ENCODE peak calls at places on chromosomes 3 and 15, in seven cellular contexts. One of them, this sample, is unnamed.
A peak's percentile ranks its signal among the peaks of the same experiment; 100 is the strongest.

GRCh38 chr3:61684386-61684785 is 123.0 kb downstream of the PTPRG start:
- DNase-seq in brain microvascular endothelial cell: no peak
- DNase-seq in CD8-positive, alpha-beta T cell: no peak
- DNase-seq in SK-N-SH: no peak
- DNase-seq in colonic mucosa: no peak
- DNase-seq in IMR-90: no peak
- DNase-seq in epithelial cell of proximal tubule: no peak
- DNase-seq in this sample: no peak

GRCh38 chr15:89801471-89802205 is 13.0 kb downstream of the ANPEP start:
- DNase-seq in IMR-90: no peak
- DNase-seq in brain microvascular endothelial cell: no peak
- DNase-seq in epithelial cell of proximal tubule: no peak
- DNase-seq in SK-N-SH: peak; percentile 29
- DNase-seq in colonic mucosa: no peak
- DNase-seq in CD8-positive, alpha-beta T cell: no peak
- DNase-seq in this sample: no peak

GRCh38 chr3:170517251-170517945 is 68.5 kb downstream of the SLC7A14 start:
- DNase-seq in CD8-positive, alpha-beta T cell: no peak
- DNase-seq in epithelial cell of proximal tubule: no peak
- DNase-seq in colonic mucosa: no peak
- DNase-seq in IMR-90: no peak
- DNase-seq in SK-N-SH: no peak
- DNase-seq in brain microvascular endothelial cell: no peak
- DNase-seq in this sample: no peak

GRCh38 chr3:78497692-78498091 is 1270.1 kb downstream of the ROBO1 start:
- DNase-seq in colonic mucosa: no peak
- DNase-seq in SK-N-SH: peak; percentile 29
- DNase-seq in CD8-positive, alpha-beta T cell: no peak
- DNase-seq in IMR-90: no peak
- DNase-seq in brain microvascular endothelial cell: no peak
- DNase-seq in epithelial cell of proximal tubule: no peak
- DNase-seq in this sample: no peak

GRCh38 chr3:138173769-138174420 is 826 bp downstream of the DBR1 start:
- DNase-seq in epithelial cell of proximal tubule: no peak
- DNase-seq in colonic mucosa: no peak
- DNase-seq in SK-N-SH: peak; percentile 29
- DNase-seq in CD8-positive, alpha-beta T cell: no peak
- DNase-seq in brain microvascular endothelial cell: no peak
- DNase-seq in IMR-90: no peak
- DNase-seq in this sample: no peak

GRCh38 chr3:4712109-4712508 is 219.0 kb downstream of the ITPR1 start:
- DNase-seq in IMR-90: peak; percentile 57
- DNase-seq in brain microvascular endothelial cell: no peak
- DNase-seq in CD8-positive, alpha-beta T cell: no peak
- DNase-seq in SK-N-SH: no peak
- DNase-seq in colonic mucosa: peak; percentile 78
- DNase-seq in epithelial cell of proximal tubule: peak; percentile 74
- DNase-seq in this sample: peak; percentile 82

GRCh38 chr3:189631409-189631808 is 220 bp downstream of the TP63 start:
- DNase-seq in colonic mucosa: no peak
- DNase-seq in epithelial cell of proximal tubule: no peak
- DNase-seq in brain microvascular endothelial cell: no peak
- DNase-seq in CD8-positive, alpha-beta T cell: no peak
- DNase-seq in IMR-90: no peak
- DNase-seq in SK-N-SH: no peak
- DNase-seq in this sample: no peak

GRCh38 chr3:138456961-138457862 is 22.8 kb downstream of the ESYT3 start:
- DNase-seq in IMR-90: no peak
- DNase-seq in epithelial cell of proximal tubule: no peak
- DNase-seq in colonic mucosa: no peak
- DNase-seq in brain microvascular endothelial cell: no peak
- DNase-seq in CD8-positive, alpha-beta T cell: no peak
- DNase-seq in SK-N-SH: no peak
- DNase-seq in this sample: no peak

GRCh38 chr3:48414376-48415250 is 15.3 kb downstream of the PLXNB1 start:
- DNase-seq in brain microvascular endothelial cell: no peak
- DNase-seq in SK-N-SH: no peak
- DNase-seq in IMR-90: no peak
- DNase-seq in colonic mucosa: no peak
- DNase-seq in epithelial cell of proximal tubule: no peak
- DNase-seq in CD8-positive, alpha-beta T cell: no peak
- DNase-seq in this sample: no peak

GRCh38 chr3:65425880-65426279 is 612.8 kb downstream of the MAGI1 start:
- DNase-seq in brain microvascular endothelial cell: peak; percentile 20
- DNase-seq in SK-N-SH: peak; percentile 29
- DNase-seq in epithelial cell of proximal tubule: no peak
- DNase-seq in IMR-90: peak; percentile 44
- DNase-seq in CD8-positive, alpha-beta T cell: no peak
- DNase-seq in colonic mucosa: no peak
- DNase-seq in this sample: no peak

GRCh38 chr3:188154758-188155574 is 1.0 kb downstream of the LPP start:
- DNase-seq in brain microvascular endothelial cell: no peak
- DNase-seq in SK-N-SH: no peak
- DNase-seq in epithelial cell of proximal tubule: no peak
- DNase-seq in CD8-positive, alpha-beta T cell: no peak
- DNase-seq in colonic mucosa: no peak
- DNase-seq in IMR-90: peak; percentile 43
- DNase-seq in this sample: no peak

GRCh38 chr3:136576279-136577009 is 175.7 kb downstream of the STAG1 start:
- DNase-seq in epithelial cell of proximal tubule: no peak
- DNase-seq in colonic mucosa: no peak
- DNase-seq in SK-N-SH: no peak
- DNase-seq in brain microvascular endothelial cell: no peak
- DNase-seq in CD8-positive, alpha-beta T cell: no peak
- DNase-seq in IMR-90: no peak
- DNase-seq in this sample: no peak

GRCh38 chr3:127677541-127678314 is 5.0 kb downstream of the ABTB1 start:
- DNase-seq in CD8-positive, alpha-beta T cell: no peak
- DNase-seq in epithelial cell of proximal tubule: no peak
- DNase-seq in IMR-90: no peak
- DNase-seq in colonic mucosa: no peak
- DNase-seq in brain microvascular endothelial cell: no peak
- DNase-seq in SK-N-SH: no peak
- DNase-seq in this sample: no peak

GRCh38 chr15:70826634-70827033 is 27.3 kb downstream of the LARP6 start:
- DNase-seq in IMR-90: peak; percentile 74
- DNase-seq in colonic mucosa: peak; percentile 32
- DNase-seq in CD8-positive, alpha-beta T cell: no peak
- DNase-seq in SK-N-SH: no peak
- DNase-seq in epithelial cell of proximal tubule: no peak
- DNase-seq in brain microvascular endothelial cell: peak; percentile 60
- DNase-seq in this sample: peak; percentile 26

GRCh38 chr3:23078735-23079134 is 124.4 kb upstream of the UBE2E2 start:
- DNase-seq in brain microvascular endothelial cell: no peak
- DNase-seq in IMR-90: no peak
- DNase-seq in SK-N-SH: no peak
- DNase-seq in colonic mucosa: no peak
- DNase-seq in epithelial cell of proximal tubule: no peak
- DNase-seq in CD8-positive, alpha-beta T cell: no peak
- DNase-seq in this sample: no peak

GRCh38 chr3:181446741-181447140 is 265.0 kb upstream of the SOX2 start:
- DNase-seq in CD8-positive, alpha-beta T cell: no peak
- DNase-seq in colonic mucosa: no peak
- DNase-seq in SK-N-SH: no peak
- DNase-seq in epithelial cell of proximal tubule: no peak
- DNase-seq in brain microvascular endothelial cell: no peak
- DNase-seq in IMR-90: no peak
- DNase-seq in this sample: no peak

GRCh38 chr3:16801698-16802097 is 83.1 kb upstream of the PLCL2 start:
- DNase-seq in epithelial cell of proximal tubule: no peak
- DNase-seq in brain microvascular endothelial cell: no peak
- DNase-seq in CD8-positive, alpha-beta T cell: no peak
- DNase-seq in IMR-90: peak; percentile 1
- DNase-seq in SK-N-SH: peak; percentile 13
- DNase-seq in colonic mucosa: no peak
- DNase-seq in this sample: no peak

GRCh38 chr3:119597548-119598288 is at the start of gene PLA1A:
- DNase-seq in SK-N-SH: no peak
- DNase-seq in epithelial cell of proximal tubule: no peak
- DNase-seq in CD8-positive, alpha-beta T cell: no peak
- DNase-seq in colonic mucosa: no peak
- DNase-seq in IMR-90: no peak
- DNase-seq in brain microvascular endothelial cell: no peak
- DNase-seq in this sample: no peak

GRCh38 chr3:119598410-119599098 is 869 bp downstream of the PLA1A start:
- DNase-seq in epithelial cell of proximal tubule: no peak
- DNase-seq in colonic mucosa: no peak
- DNase-seq in CD8-positive, alpha-beta T cell: no peak
- DNase-seq in IMR-90: no peak
- DNase-seq in brain microvascular endothelial cell: no peak
- DNase-seq in SK-N-SH: no peak
- DNase-seq in this sample: no peak

GRCh38 chr3:119601154-119601553 is 3.5 kb downstream of the PLA1A start:
- DNase-seq in SK-N-SH: no peak
- DNase-seq in IMR-90: no peak
- DNase-seq in CD8-positive, alpha-beta T cell: no peak
- DNase-seq in epithelial cell of proximal tubule: no peak
- DNase-seq in brain microvascular endothelial cell: no peak
- DNase-seq in colonic mucosa: no peak
- DNase-seq in this sample: no peak

GRCh38 chr3:119600732-119601131 is 3.0 kb downstream of the PLA1A start:
- DNase-seq in SK-N-SH: peak; percentile 44
- DNase-seq in IMR-90: no peak
- DNase-seq in CD8-positive, alpha-beta T cell: no peak
- DNase-seq in colonic mucosa: no peak
- DNase-seq in brain microvascular endothelial cell: no peak
- DNase-seq in epithelial cell of proximal tubule: no peak
- DNase-seq in this sample: no peak

GRCh38 chr3:119599558-119600174 is 2.0 kb downstream of the PLA1A start:
- DNase-seq in colonic mucosa: no peak
- DNase-seq in brain microvascular endothelial cell: no peak
- DNase-seq in SK-N-SH: no peak
- DNase-seq in IMR-90: no peak
- DNase-seq in epithelial cell of proximal tubule: no peak
- DNase-seq in CD8-positive, alpha-beta T cell: no peak
- DNase-seq in this sample: no peak
- H3K4me3 ChIP-seq in colonic mucosa: no peak overlapping the region
- H3K4me3 ChIP-seq in brain microvascular endothelial cell: no peak overlapping the region
- H3K4me3 ChIP-seq in SK-N-SH: no peak overlapping the region
- H3K4me3 ChIP-seq in IMR-90: no peak overlapping the region
- H3K4me3 ChIP-seq in epithelial cell of proximal tubule: peak overlapping the region; percentile 38
- H3K4me3 ChIP-seq in CD8-positive, alpha-beta T cell: no peak overlapping the region
- H3K4me3 ChIP-seq in this sample: no peak overlapping the region

GRCh38 chr3:9932843-9933560 is 632 bp upstream of the CRELD1 start:
- DNase-seq in SK-N-SH: peak; percentile 92
- DNase-seq in CD8-positive, alpha-beta T cell: peak; percentile 87
- DNase-seq in brain microvascular endothelial cell: peak; percentile 82
- DNase-seq in IMR-90: peak; percentile 72
- DNase-seq in epithelial cell of proximal tubule: no peak
- DNase-seq in colonic mucosa: peak; percentile 87
- DNase-seq in this sample: no peak

GRCh38 chr3:9933561-9934234 is at the start of gene CRELD1:
- DNase-seq in CD8-positive, alpha-beta T cell: peak; percentile 97
- DNase-seq in brain microvascular endothelial cell: peak; percentile 95
- DNase-seq in epithelial cell of proximal tubule: peak; percentile 42
- DNase-seq in SK-N-SH: peak; percentile 96
- DNase-seq in IMR-90: peak; percentile 86
- DNase-seq in colonic mucosa: peak; percentile 96
- DNase-seq in this sample: peak; percentile 65

GRCh38 chr3:9932535-9932842 is 1.1 kb upstream of the CRELD1 start:
- DNase-seq in CD8-positive, alpha-beta T cell: no peak
- DNase-seq in brain microvascular endothelial cell: no peak
- DNase-seq in epithelial cell of proximal tubule: no peak
- DNase-seq in IMR-90: no peak
- DNase-seq in SK-N-SH: no peak
- DNase-seq in colonic mucosa: no peak
- DNase-seq in this sample: no peak

GRCh38 chr3:9928158-9928557 is 5.5 kb upstream of the CRELD1 start:
- DNase-seq in SK-N-SH: no peak
- DNase-seq in CD8-positive, alpha-beta T cell: no peak
- DNase-seq in IMR-90: no peak
- DNase-seq in brain microvascular endothelial cell: no peak
- DNase-seq in epithelial cell of proximal tubule: no peak
- DNase-seq in colonic mucosa: no peak
- DNase-seq in this sample: no peak

DNA sequence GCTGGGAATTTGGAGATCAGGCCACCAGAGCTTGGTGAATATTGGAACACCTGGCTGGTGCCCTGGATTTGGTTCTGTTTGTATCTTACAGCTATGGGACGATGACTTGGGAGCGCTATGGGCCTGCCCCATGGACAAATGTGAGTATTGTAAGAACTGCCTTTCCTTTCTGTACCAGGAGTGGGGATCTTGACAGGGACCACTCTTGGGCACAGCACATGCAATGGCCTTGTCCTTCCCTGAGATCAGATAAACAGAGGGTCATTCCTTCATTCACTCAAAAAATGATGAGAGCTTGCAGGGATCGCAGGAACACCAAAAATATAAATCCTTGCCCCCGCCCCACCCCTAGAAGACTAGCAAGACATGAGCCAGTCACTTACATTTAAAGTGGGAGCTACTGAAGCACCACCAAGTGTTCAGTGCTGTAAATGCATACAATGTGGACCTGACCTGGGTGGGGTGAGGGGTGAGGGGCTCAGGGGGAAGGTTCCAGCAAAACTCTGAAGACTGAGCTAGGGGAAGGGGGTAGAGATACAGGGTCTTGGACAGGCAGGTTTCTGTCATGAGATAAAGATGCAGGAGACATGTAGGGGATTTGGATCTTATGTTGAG is 2.7 kb upstream of the CRELD1 start:
- DNase-seq in epithelial cell of proximal tubule: no peak
- DNase-seq in SK-N-SH: peak; percentile 63
- DNase-seq in IMR-90: no peak
- DNase-seq in brain microvascular endothelial cell: no peak
- DNase-seq in colonic mucosa: no peak
- DNase-seq in CD8-positive, alpha-beta T cell: no peak
- DNase-seq in this sample: no peak
- TF ChIP-seq CTCF in epithelial cell of proximal tubule: peak; percentile 19
- TF ChIP-seq CTCF in SK-N-SH: peak; percentile 24
- TF ChIP-seq CTCF in IMR-90: no peak
- TF ChIP-seq CTCF in brain microvascular endothelial cell: peak; percentile 33
- TF ChIP-seq CTCF in colonic mucosa: no peak
- TF ChIP-seq CTCF in CD8-positive, alpha-beta T cell: no peak
- TF ChIP-seq CTCF in this sample: no peak

DNA sequence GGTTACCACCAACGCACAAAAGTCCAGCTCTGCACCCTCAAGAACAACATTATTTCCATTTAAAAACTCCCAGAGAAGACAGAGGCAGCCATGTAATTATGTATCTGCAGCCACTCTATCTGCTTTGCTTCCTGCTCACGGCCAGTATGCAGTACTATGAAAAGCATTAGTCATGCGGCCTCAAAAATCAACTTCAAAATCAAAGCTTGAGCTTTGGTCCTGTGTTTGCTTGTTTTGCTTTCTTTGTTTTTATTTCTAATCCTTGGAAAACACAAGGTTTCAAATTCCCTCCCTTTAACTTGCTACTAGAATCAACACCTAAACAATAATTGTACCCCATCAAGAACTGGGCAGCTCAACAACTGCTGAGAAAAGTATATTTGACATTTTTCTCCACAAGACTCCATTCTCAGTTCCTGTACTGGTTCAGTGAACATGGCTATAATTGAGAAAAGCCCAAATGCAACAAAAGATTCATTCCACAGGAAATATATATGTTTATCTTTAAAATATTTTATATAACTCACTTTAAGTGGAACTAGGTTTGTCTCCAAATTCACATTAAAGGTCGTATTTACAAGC is 37.6 kb downstream of the GBE1 start:
- DNase-seq in brain microvascular endothelial cell: peak; percentile 68
- DNase-seq in epithelial cell of proximal tubule: no peak
- DNase-seq in SK-N-SH: no peak
- DNase-seq in IMR-90: peak; percentile 59
- DNase-seq in CD8-positive, alpha-beta T cell: no peak
- DNase-seq in colonic mucosa: no peak
- DNase-seq in this sample: no peak
- H3K4me3 ChIP-seq in brain microvascular endothelial cell: no peak overlapping the region
- H3K4me3 ChIP-seq in epithelial cell of proximal tubule: peak overlapping the region; percentile 24
- H3K4me3 ChIP-seq in SK-N-SH: no peak overlapping the region
- H3K4me3 ChIP-seq in IMR-90: no peak overlapping the region
- H3K4me3 ChIP-seq in CD8-positive, alpha-beta T cell: no peak overlapping the region
- H3K4me3 ChIP-seq in colonic mucosa: no peak overlapping the region
- H3K4me3 ChIP-seq in this sample: no peak overlapping the region

GRCh38 chr3:68972358-68972979 is 40.1 kb upstream of the TAFA4 start:
- DNase-seq in epithelial cell of proximal tubule: no peak
- DNase-seq in SK-N-SH: peak; percentile 64
- DNase-seq in colonic mucosa: peak; percentile 21
- DNase-seq in brain microvascular endothelial cell: peak; percentile 50
- DNase-seq in CD8-positive, alpha-beta T cell: peak; percentile 31
- DNase-seq in IMR-90: peak; percentile 51
- DNase-seq in this sample: peak; percentile 28
- TF ChIP-seq CTCF in epithelial cell of proximal tubule: peak; percentile 93
- TF ChIP-seq CTCF in SK-N-SH: peak; percentile 87
- TF ChIP-seq CTCF in colonic mucosa: peak; percentile 38
- TF ChIP-seq CTCF in brain microvascular endothelial cell: peak; percentile 95
- TF ChIP-seq CTCF in CD8-positive, alpha-beta T cell: no peak
- TF ChIP-seq CTCF in IMR-90: peak; percentile 71
- TF ChIP-seq CTCF in this sample: peak; percentile 86